ENCODE peak calls at places on chromosomes 3 and 15, in ten cellular contexts. B is mammary epithelial cell, C is MM.1S, G is neural progenitor cell, D is SK-N-SH, U is HCT116, M is K562, N is keratinocyte, F is astrocyte, E is hepatocyte. V is an unnamed sample.
A peak's percentile ranks its signal among the peaks of the same experiment; 100 is the strongest.

GRCh38 chr3:133246773-133247172 is 153.1 kb upstream of the BFSP2 start:
- DNase-seq in B (no peak), C (no peak), G (no peak), D (peak; percentile 68), U (no peak), M (no peak), N (no peak), F (no peak), E (no peak), V (no peak)

GRCh38 chr15:98648654-98649537 is 557 bp downstream of the IGF1R start:
- DNase-seq in B (peak; percentile 55), C (peak; percentile 59), G (peak; percentile 93), D (peak; percentile 70), U (no peak), M (peak; percentile 57), N (no peak), F (peak; percentile 26), E (peak; percentile 79), V (peak; percentile 58)

GRCh38 chr15:83207622-83208356 is at the start of gene HDGFL3:
- DNase-seq in B (peak; percentile 57), C (peak; percentile 24), G (peak; percentile 88), D (peak; percentile 87), U (no peak), M (peak; percentile 60), N (no peak), F (peak; percentile 29), E (peak; percentile 81), V (peak; percentile 65)

GRCh38 chr15:57138260-57138895 is 219.9 kb downstream of the TCF12 start:
- DNase-seq in B (peak; percentile 41), C (no peak), G (peak; percentile 82), D (peak; percentile 56), U (peak; percentile 33), M (peak; percentile 65), N (peak; percentile 33), F (peak; percentile 75), E (peak; percentile 71), V (peak; percentile 80)

GRCh38 chr3:41580274-41580959 is 381.1 kb downstream of the CTNNB1 start:
- DNase-seq in B (no peak), C (no peak), G (peak; percentile 8), D (peak; percentile 7), U (no peak), M (no peak), N (no peak), F (no peak), E (no peak), V (peak; percentile 32)

GRCh38 chr3:153350420-153350819 is 188.4 kb downstream of the RAP2B start:
- DNase-seq in B (peak; percentile 83), C (peak; percentile 28), G (no peak), D (no peak), U (peak; percentile 36), M (no peak), N (peak; percentile 46), F (peak; percentile 95), E (peak; percentile 38), V (peak; percentile 20)

GRCh38 chr3:48084929-48085328 is 68.7 kb upstream of the MAP4 start:
- DNase-seq in B (no peak), C (no peak), G (no peak), D (no peak), U (no peak), M (no peak), N (no peak), F (no peak), E (no peak), V (no peak)

GRCh38 chr15:79994651-79995050 is 23.7 kb upstream of the BCL2A1 start:
- DNase-seq in B (peak; percentile 84), C (no peak), G (no peak), D (no peak), U (peak; percentile 16), M (no peak), N (peak; percentile 45), F (peak; percentile 56), E (no peak), V (peak; percentile 68)

GRCh38 chr3:195771651-195772300 is 40.0 kb downstream of the MUC4 start:
- DNase-seq in B (no peak), C (no peak), G (peak; percentile 1), D (no peak), U (no peak), M (no peak), N (no peak), F (no peak), E (no peak), V (no peak)

GRCh38 chr3:197748597-197749314 is 927 bp upstream of the FYTTD1 start:
- DNase-seq in B (no peak), C (no peak), G (no peak), D (no peak), U (no peak), M (no peak), N (no peak), F (peak; percentile 30), E (no peak), V (peak; percentile 29)

GRCh38 chr3:127722104-127722784 is 49.5 kb downstream of the ABTB1 start:
- DNase-seq in B (no peak), C (no peak), G (no peak), D (no peak), U (no peak), M (no peak), N (no peak), F (no peak), E (no peak), V (no peak)

GRCh38 chr3:32106929-32107362 is 526 bp downstream of the GPD1L start:
- DNase-seq in B (no peak), C (no peak), G (peak; percentile 24), D (no peak), U (no peak), M (no peak), N (no peak), F (no peak), E (peak; percentile 41), V (peak; percentile 7)

GRCh38 chr15:75067123-75067854 is 43.9 kb downstream of the PPCDC start:
- DNase-seq in B (peak; percentile 90), C (peak; percentile 78), G (no peak), D (no peak), U (peak; percentile 12), M (peak; percentile 80), N (peak; percentile 30), F (peak; percentile 82), E (no peak), V (peak; percentile 84)

GRCh38 chr15:89021224-89021623 is 67.0 kb upstream of the ABHD2 start:
- DNase-seq in B (no peak), C (no peak), G (no peak), D (no peak), U (no peak), M (no peak), N (no peak), F (no peak), E (no peak), V (peak; percentile 21)

GRCh38 chr3:148881286-148881685 is 16.2 kb downstream of the CPA3 start:
- DNase-seq in B (no peak), C (no peak), G (no peak), D (no peak), U (no peak), M (no peak), N (no peak), F (peak; percentile 62), E (no peak), V (peak; percentile 70)

GRCh38 chr3:15288331-15288726 is 44.1 kb downstream of the SH3BP5 start:
- DNase-seq in B (no peak), C (no peak), G (no peak), D (no peak), U (no peak), M (no peak), N (no peak), F (no peak), E (no peak), V (no peak)
- H3K4me1 ChIP-seq in B (peaks cover 5% of the 10 kb centered on the region), C (peaks cover 34% of the 10 kb centered on the region), G (peaks cover 6% of the 10 kb centered on the region), D (peaks cover 9% of the 10 kb centered on the region), U (peaks cover 11% of the 10 kb centered on the region), M (peaks cover 20% of the 10 kb centered on the region), N (no peaks in the 10 kb centered on the region), F (peaks cover 15% of the 10 kb centered on the region), E (no peaks in the 10 kb centered on the region), V (no peaks in the 10 kb centered on the region)

DNA sequence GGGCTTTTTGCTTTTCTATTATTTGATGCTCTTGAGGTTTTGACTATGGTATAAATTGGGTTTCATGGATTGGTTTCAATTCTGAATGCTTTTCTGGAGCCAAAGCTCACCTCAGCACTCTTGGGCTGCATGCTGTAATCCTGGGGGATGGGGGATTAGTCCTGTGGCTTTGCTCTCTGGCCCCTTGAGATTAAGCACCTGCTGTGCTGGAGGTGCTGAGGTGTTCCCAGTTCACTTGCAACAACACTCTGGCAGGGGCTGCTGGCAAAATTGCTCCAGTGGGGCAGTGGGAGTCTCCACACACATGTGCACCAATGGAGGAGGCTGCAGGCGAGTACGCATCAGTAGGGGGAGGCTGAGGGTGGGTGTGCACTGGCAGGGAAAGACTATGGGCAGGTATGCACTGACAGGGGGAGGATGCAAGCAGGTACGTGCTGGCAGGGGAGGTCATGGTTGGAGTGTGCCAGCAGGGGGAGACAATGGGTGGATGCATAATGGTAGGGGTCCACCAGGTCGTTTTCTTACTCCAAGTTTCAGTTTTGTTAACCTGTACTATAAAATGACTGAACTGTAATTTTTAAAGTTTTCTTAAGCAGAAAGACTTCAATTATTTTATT is 489.2 kb downstream of the FGF12 start:
- DNase-seq in B (no peak), C (no peak), G (peak; percentile 15), D (peak; percentile 2), U (no peak), M (no peak), N (no peak), F (no peak), E (no peak), V (no peak)
- TF ChIP-seq CTCF in B (no peak), C (peak; percentile 26), G (peak; percentile 22), D (peak; percentile 25), U (peak; percentile 33), M (no peak), N (no peak), F (no peak), E (no peak), V (no peak)

DNA sequence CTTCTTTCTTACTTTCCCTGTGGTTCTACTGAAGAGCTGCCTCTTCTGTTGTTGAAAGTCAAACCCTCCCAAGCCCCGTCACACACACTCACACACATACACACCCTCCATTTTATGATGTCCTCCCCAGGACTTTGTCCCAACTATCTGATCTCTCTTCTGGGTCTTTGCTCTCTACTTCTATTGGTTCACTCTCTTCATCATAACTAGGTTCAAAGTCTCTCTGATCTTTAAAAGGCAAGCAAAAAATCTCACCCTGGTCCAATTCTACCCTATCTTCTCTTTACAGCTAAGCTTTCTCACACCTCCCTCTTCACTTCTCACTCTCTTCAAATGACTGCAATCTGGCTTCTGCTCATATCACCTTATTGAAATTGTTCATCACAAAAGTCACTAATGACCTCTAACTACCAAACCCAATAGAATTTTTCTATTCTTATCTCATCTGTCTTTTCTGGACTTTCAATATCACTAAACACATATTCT is 34.8 kb downstream of the LRRFIP2 start:
- DNase-seq in B (no peak), C (no peak), G (no peak), D (no peak), U (no peak), M (peak; percentile 25), N (no peak), F (no peak), E (peak; percentile 67), V (no peak)
- H3K79me2 ChIP-seq in B (peaks cover 88% of the 10 kb centered on the region), C (peaks cover 5% of the 10 kb centered on the region), G (peaks cover 28% of the 10 kb centered on the region), D (peaks cover 71% of the 10 kb centered on the region), U (peaks cover 8% of the 10 kb centered on the region), M (peaks cover under 1% of the 10 kb centered on the region), N (peaks cover 71% of the 10 kb centered on the region), F (peaks cover 58% of the 10 kb centered on the region), E (peaks cover 21% of the 10 kb centered on the region), V (peaks cover 65% of the 10 kb centered on the region)

DNA sequence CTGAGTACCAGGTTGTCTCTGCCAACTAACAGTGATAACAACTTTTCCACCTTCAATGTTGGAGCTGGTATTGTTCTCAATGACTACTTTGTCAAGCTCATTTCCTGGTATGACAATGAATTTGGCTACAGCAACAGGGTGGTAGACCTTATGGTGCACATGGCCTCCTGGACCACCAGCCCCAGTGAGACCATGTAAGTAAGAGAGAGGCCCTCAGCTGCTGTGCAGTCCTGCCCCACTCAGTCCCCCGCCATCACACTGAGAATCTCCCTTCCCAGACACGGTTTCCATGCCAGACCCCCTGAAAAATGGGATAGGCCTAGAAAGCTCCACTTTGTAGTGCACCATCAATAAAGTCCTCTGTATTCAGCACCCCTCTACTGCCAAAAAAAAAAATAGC is 56.1 kb downstream of the PIK3CB start:
- DNase-seq in B (no peak), C (no peak), G (no peak), D (no peak), U (no peak), M (no peak), N (no peak), F (no peak), E (no peak), V (no peak)
- H3K4me1 ChIP-seq in B (peaks cover 24% of the 10 kb centered on the region), C (peaks cover 18% of the 10 kb centered on the region), G (no peaks in the 10 kb centered on the region), D (peaks cover 18% of the 10 kb centered on the region), U (peaks cover 35% of the 10 kb centered on the region), M (peaks cover 11% of the 10 kb centered on the region), N (peaks cover 25% of the 10 kb centered on the region), F (peaks cover 19% of the 10 kb centered on the region), E (peaks cover 8% of the 10 kb centered on the region), V (peaks cover 22% of the 10 kb centered on the region)